ENCODE peak calls at places on chromosomes 2 and 18, in four cellular contexts. One of them, this sample, is unnamed.

GRCh38 chr18:41906528-41907256 is 48.3 kb upstream of the PIK3C3 start:
- DNase-seq in T-cell: peak
- DNase-seq in activated T-helper 1 cell treated with anti-CD3 and anti-CD28 coated beads, Interleukin-12 subunit alpha, Interleukin-12 subunit beta, Interleukin-2, Interleukin-4 antibody, amounts not matched to agents 30 ng/mL and 10 ng/mL and 1 ng/mL, durations not matched to agents 14 hours and 24 hours and 36 hours: peak
- DNase-seq in COR-L47: peak
- DNase-seq in this sample: peak

GRCh38 chr2:27078267-27079194 is at the start of gene EMILIN1:
- DNase-seq in COR-L47: no peak
- DNase-seq in T-cell: no peak
- DNase-seq in activated T-helper 1 cell treated with anti-CD3 and anti-CD28 coated beads, Interleukin-12 subunit alpha, Interleukin-12 subunit beta, Interleukin-2, Interleukin-4 antibody, amounts not matched to agents 30 ng/mL and 10 ng/mL and 1 ng/mL, durations not matched to agents 14 hours and 24 hours and 36 hours: no peak
- DNase-seq in this sample: no peak

GRCh38 chr2:158497486-158497885 is 40.7 kb downstream of the PKP4 start:
- DNase-seq in activated T-helper 1 cell treated with anti-CD3 and anti-CD28 coated beads, Interleukin-12 subunit alpha, Interleukin-12 subunit beta, Interleukin-2, Interleukin-4 antibody, amounts not matched to agents 30 ng/mL and 10 ng/mL and 1 ng/mL, durations not matched to agents 14 hours and 24 hours and 36 hours: no peak
- DNase-seq in COR-L47: no peak
- DNase-seq in T-cell: no peak
- DNase-seq in this sample: no peak

GRCh38 chr2:71613953-71614925 is 160.9 kb downstream of the DYSF start:
- DNase-seq in T-cell: no peak
- DNase-seq in activated T-helper 1 cell treated with anti-CD3 and anti-CD28 coated beads, Interleukin-12 subunit alpha, Interleukin-12 subunit beta, Interleukin-2, Interleukin-4 antibody, amounts not matched to agents 30 ng/mL and 10 ng/mL and 1 ng/mL, durations not matched to agents 14 hours and 24 hours and 36 hours: no peak
- DNase-seq in COR-L47: no peak
- DNase-seq in this sample: no peak

GRCh38 chr18:9961031-9961430 is 47.2 kb downstream of the VAPA start:
- DNase-seq in COR-L47: no peak
- DNase-seq in activated T-helper 1 cell treated with anti-CD3 and anti-CD28 coated beads, Interleukin-12 subunit alpha, Interleukin-12 subunit beta, Interleukin-2, Interleukin-4 antibody, amounts not matched to agents 30 ng/mL and 10 ng/mL and 1 ng/mL, durations not matched to agents 14 hours and 24 hours and 36 hours: no peak
- DNase-seq in T-cell: no peak
- DNase-seq in this sample: no peak

GRCh38 chr2:28431741-28432140 is 39.1 kb downstream of the FOSL2 start:
- DNase-seq in T-cell: no peak
- DNase-seq in activated T-helper 1 cell treated with anti-CD3 and anti-CD28 coated beads, Interleukin-12 subunit alpha, Interleukin-12 subunit beta, Interleukin-2, Interleukin-4 antibody, amounts not matched to agents 30 ng/mL and 10 ng/mL and 1 ng/mL, durations not matched to agents 14 hours and 24 hours and 36 hours: no peak
- DNase-seq in COR-L47: no peak
- DNase-seq in this sample: no peak

GRCh38 chr2:162085090-162085891 is 11.3 kb upstream of the DPP4 start:
- DNase-seq in T-cell: no peak
- DNase-seq in COR-L47: no peak
- DNase-seq in activated T-helper 1 cell treated with anti-CD3 and anti-CD28 coated beads, Interleukin-12 subunit alpha, Interleukin-12 subunit beta, Interleukin-2, Interleukin-4 antibody, amounts not matched to agents 30 ng/mL and 10 ng/mL and 1 ng/mL, durations not matched to agents 14 hours and 24 hours and 36 hours: no peak
- DNase-seq in this sample: no peak

GRCh38 chr2:103169856-103170255 is 408.0 kb downstream of the TMEM182 start:
- DNase-seq in activated T-helper 1 cell treated with anti-CD3 and anti-CD28 coated beads, Interleukin-12 subunit alpha, Interleukin-12 subunit beta, Interleukin-2, Interleukin-4 antibody, amounts not matched to agents 30 ng/mL and 10 ng/mL and 1 ng/mL, durations not matched to agents 14 hours and 24 hours and 36 hours: no peak
- DNase-seq in T-cell: no peak
- DNase-seq in COR-L47: no peak
- DNase-seq in this sample: no peak

GRCh38 chr2:175187378-175187777 is 5.9 kb upstream of the ATP5MC3 start:
- DNase-seq in T-cell: no peak
- DNase-seq in activated T-helper 1 cell treated with anti-CD3 and anti-CD28 coated beads, Interleukin-12 subunit alpha, Interleukin-12 subunit beta, Interleukin-2, Interleukin-4 antibody, amounts not matched to agents 30 ng/mL and 10 ng/mL and 1 ng/mL, durations not matched to agents 14 hours and 24 hours and 36 hours: no peak
- DNase-seq in COR-L47: no peak
- DNase-seq in this sample: no peak

This sample was measured in SK-N-MC.